ENCODE peak calls at places on chromosomes 5 and 9, in seven cellular contexts. I is caudate nucleus, U is fibroblast of the aortic adventitia, O is ELF-1, T is HFF-Myc, F is activated gamma-delta T cell, D is NCI-H460. S is an unnamed sample.

GRCh38 chr5:173591300-173591622 is 25.2 kb downstream of the BOD1 start:
- DNase-seq in F (no peak), U (no peak), O (no peak), D (no peak), I (no peak), T (no peak), S (no peak)

GRCh38 chr9:77128125-77128789 is 49.1 kb upstream of the VPS13A start:
- DNase-seq in D (no peak), I (no peak), F (no peak), T (no peak), O (peak), U (no peak), S (no peak)

GRCh38 chr5:133794771-133795391 is 173.5 kb downstream of the C5orf15 start:
- DNase-seq in O (peak), I (no peak), U (no peak), T (no peak), F (no peak), D (no peak), S (no peak)

GRCh38 chr9:96499257-96499656 is 49.3 kb downstream of the HABP4 start:
- DNase-seq in F (no peak), U (no peak), I (no peak), O (no peak), T (no peak), D (no peak), S (no peak)

GRCh38 chr5:112077180-112077579 is 320.2 kb upstream of the NREP start:
- DNase-seq in I (no peak), T (no peak), D (no peak), O (no peak), F (no peak), U (peak), S (no peak)

GRCh38 chr5:177520271-177520670 is 3.5 kb upstream of the DDX41 start:
- DNase-seq in F (no peak), T (no peak), D (no peak), I (no peak), O (no peak), U (no peak), S (no peak)

GRCh38 chr5:38340961-38341500 is 82.7 kb downstream of the EGFLAM start:
- DNase-seq in F (no peak), T (no peak), U (no peak), I (no peak), D (no peak), O (no peak), S (no peak)

GRCh38 chr9:105117111-105117682 is 127.3 kb upstream of the SLC44A1 start:
- DNase-seq in F (no peak), O (no peak), D (no peak), U (no peak), T (no peak), I (peak), S (no peak)

GRCh38 chr5:156835905-156836304 is 14.2 kb upstream of the PPP1R2B start:
- DNase-seq in T (peak), I (no peak), D (no peak), F (no peak), O (no peak), U (no peak), S (no peak)

GRCh38 chr5:135384898-135385297 is 14.1 kb downstream of the MACROH2A1 start:
- DNase-seq in I (no peak), F (no peak), T (no peak), O (no peak), D (no peak), U (no peak), S (no peak)

GRCh38 chr5:116559673-116560164 is 14.9 kb downstream of the SEMA6A start:
- DNase-seq in O (peak), I (no peak), U (no peak), T (no peak), D (no peak), F (no peak), S (no peak)

GRCh38 chr9:131060902-131061630 is 35.3 kb upstream of the AIF1L start:
- DNase-seq in T (no peak), O (no peak), I (no peak), U (no peak), F (no peak), D (no peak), S (no peak)

GRCh38 chr9:112010537-112010936 is 113.9 kb downstream of the UGCG start:
- DNase-seq in O (no peak), U (no peak), T (no peak), D (no peak), F (no peak), I (no peak), S (no peak)

GRCh38 chr9:109463924-109464625 is 34.0 kb downstream of the PTPN3 start:
- DNase-seq in I (no peak), F (no peak), U (no peak), T (no peak), O (no peak), D (no peak), S (peak)